ENCODE peak calls at places on chromosomes 13 and 19, in seven cellular contexts. O, S, B, C, L, F and Z are unnamed samples.

GRCh38 chr13:74074723-74075122 is 59.5 kb downstream of the KLF12 start:
- DNase-seq in O (no peak), S (no peak), B (no peak), C (no peak), L (no peak), F (no peak), Z (no peak)

GRCh38 chr13:23899555-23899954 is 2.3 kb upstream of the C1QTNF9B start:
- DNase-seq in O (peak; percentile 40), S (peak; percentile 33), B (no peak), C (no peak), L (peak; percentile 59), F (peak; percentile 79), Z (no peak)

GRCh38 chr19:27776020-27776419 is 1436.9 kb downstream of the UQCRFS1 start:
- DNase-seq in O (no peak), S (peak; percentile 63), B (no peak), C (no peak), L (no peak), F (peak; percentile 23), Z (no peak)

GRCh38 chr13:93224545-93224944 is 2.1 kb upstream of the GPC6 start:
- DNase-seq in O (peak; percentile 41), S (no peak), B (no peak), C (no peak), L (no peak), F (no peak), Z (peak; percentile 70)

GRCh38 chr13:100987993-100988392 is 313.4 kb upstream of the TMTC4 start:
- DNase-seq in O (peak; percentile 6), S (no peak), B (no peak), C (no peak), L (no peak), F (no peak), Z (no peak)

GRCh38 chr13:110354209-110354627 is 47.1 kb downstream of the COL4A2 start:
- DNase-seq in O (no peak), S (no peak), B (no peak), C (no peak), L (no peak), F (no peak), Z (no peak)

GRCh38 chr19:1000095-1000494 is at the start of gene GRIN3B:
- DNase-seq in O (peak; percentile 85), S (peak; percentile 75), B (no peak), C (peak; percentile 73), L (peak; percentile 51), F (peak; percentile 44), Z (no peak)

GRCh38 chr13:43786766-43787517 is at the start of gene ENOX1:
- DNase-seq in O (peak; percentile 86), S (peak; percentile 90), B (no peak), C (peak; percentile 38), L (peak; percentile 67), F (peak; percentile 84), Z (peak; percentile 58)

GRCh38 chr13:41458187-41458938 is 1.0 kb downstream of the RGCC start:
- DNase-seq in O (peak; percentile 45), S (peak; percentile 29), B (no peak), C (peak; percentile 36), L (no peak), F (peak; percentile 18), Z (peak; percentile 66)

GRCh38 chr13:100300708-100301107 is 211.8 kb downstream of the PCCA start:
- DNase-seq in O (no peak), S (peak; percentile 33), B (no peak), C (no peak), L (no peak), F (no peak), Z (no peak)

GRCh38 chr19:9608912-9609311 is 12.1 kb downstream of the ZNF561 start:
- DNase-seq in O (no peak), S (no peak), B (no peak), C (no peak), L (no peak), F (no peak), Z (no peak)

GRCh38 chr19:9615828-9616227 is 5.2 kb downstream of the ZNF561 start:
- DNase-seq in O (no peak), S (no peak), B (no peak), C (no peak), L (no peak), F (no peak), Z (no peak)

DNA sequence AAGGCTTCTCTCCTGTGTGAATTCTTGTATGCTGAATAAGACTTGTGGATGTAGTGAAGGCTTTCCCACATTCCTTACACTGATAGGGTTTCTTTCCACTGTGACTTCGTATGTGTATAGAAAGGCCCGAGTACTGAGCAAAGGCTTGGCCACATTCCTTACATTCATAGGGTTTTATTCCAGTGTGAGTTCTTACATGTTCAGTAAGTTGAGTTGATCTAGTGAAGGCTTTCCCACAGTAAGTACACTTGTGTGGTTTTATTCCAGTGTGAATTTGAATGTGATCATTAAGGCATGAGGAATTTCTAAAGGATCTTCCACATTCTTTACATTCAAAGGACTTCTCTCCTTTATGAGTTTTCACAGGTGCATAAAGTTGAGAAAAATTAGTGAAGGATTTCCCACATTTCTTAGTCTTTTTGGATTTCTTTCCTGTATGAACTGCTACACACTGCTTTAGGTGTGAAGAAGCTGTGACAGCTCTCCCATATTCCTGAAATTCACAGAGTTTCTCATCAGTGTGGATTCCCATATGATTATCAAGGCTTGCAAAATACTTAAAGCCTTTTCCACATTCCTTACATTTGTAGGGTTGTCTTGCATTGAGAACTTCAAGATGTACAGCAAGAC is 10.4 kb downstream of the ZNF561 start:
- DNase-seq in O (no peak), S (no peak), B (no peak), C (no peak), L (no peak), F (peak; percentile 12), Z (no peak)
- H3K9me3 ChIP-seq in O (no peaks in the 10 kb centered on the region), S (no peaks in the 10 kb centered on the region), B (peaks cover 85% of the 10 kb centered on the region), C (peaks cover 58% of the 10 kb centered on the region), L (peaks cover 30% of the 10 kb centered on the region), F (peaks cover 5% of the 10 kb centered on the region), Z (peaks cover 3% of the 10 kb centered on the region)

DNA sequence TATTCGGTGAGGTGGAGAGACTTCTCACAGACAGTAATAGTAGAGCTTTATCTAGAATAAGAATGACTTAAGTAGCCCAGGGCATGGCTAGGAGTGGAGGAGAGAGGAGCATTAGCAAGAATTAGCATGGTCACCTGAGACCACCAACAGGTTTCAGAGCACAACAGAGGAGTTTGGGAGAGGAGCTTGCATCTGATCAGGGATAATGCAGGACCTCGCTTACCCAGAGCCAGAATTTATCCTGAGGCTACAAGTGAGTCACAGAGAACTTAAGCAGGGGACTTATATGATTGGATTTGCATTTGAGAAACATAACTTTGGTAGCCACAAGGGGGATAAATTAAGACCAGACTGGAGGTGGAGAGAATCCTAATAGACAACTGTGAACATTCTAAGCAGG is 102.1 kb upstream of the FNDC3A start:
- DNase-seq in O (peak; percentile 23), S (peak; percentile 28), B (no peak), C (no peak), L (no peak), F (peak; percentile 28), Z (no peak)
- TF ChIP-seq CTCF in O (no peak), S (peak; percentile 41), B (no peak), C (no peak), L (no peak), F (no peak), Z (no peak)

DNA sequence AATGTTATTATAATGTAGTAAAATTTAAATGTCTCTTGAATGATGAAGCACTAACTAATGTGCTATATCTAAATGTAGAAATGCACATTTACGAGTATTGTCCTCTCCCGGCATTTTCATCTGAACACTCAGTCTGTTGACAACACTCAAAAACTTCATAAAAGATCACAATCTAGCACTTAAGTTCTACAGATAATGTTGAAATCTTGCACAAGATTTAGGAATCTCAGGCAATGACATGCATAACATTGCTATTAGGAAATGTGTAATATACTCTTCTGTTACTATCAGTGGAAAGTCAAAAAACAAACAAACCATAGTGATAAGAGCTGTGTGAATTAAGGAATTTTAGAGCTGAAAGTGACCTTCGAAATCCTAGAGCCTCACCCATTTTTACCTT is 37.5 kb upstream of the XPO4 start:
- DNase-seq in O (no peak), S (no peak), B (no peak), C (no peak), L (no peak), F (peak; percentile 67), Z (no peak)
- H3K4me3 ChIP-seq in O (no peak overlapping the region), S (no peak overlapping the region), B (no peak overlapping the region), C (no peak overlapping the region), L (no peak overlapping the region), F (no peak overlapping the region), Z (no peak overlapping the region)

GRCh38 chr19:13132471-13133166 is 14.6 kb downstream of the NACC1 start:
- DNase-seq in O (no peak), S (no peak), B (no peak), C (no peak), L (no peak), F (peak; percentile 33), Z (no peak)
- H3K9me3 ChIP-seq in O (no peaks in the 10 kb centered on the region), S (no peaks in the 10 kb centered on the region), B (no peaks in the 10 kb centered on the region), C (no peaks in the 10 kb centered on the region), L (no peaks in the 10 kb centered on the region), F (no peaks in the 10 kb centered on the region), Z (no peaks in the 10 kb centered on the region)

DNA sequence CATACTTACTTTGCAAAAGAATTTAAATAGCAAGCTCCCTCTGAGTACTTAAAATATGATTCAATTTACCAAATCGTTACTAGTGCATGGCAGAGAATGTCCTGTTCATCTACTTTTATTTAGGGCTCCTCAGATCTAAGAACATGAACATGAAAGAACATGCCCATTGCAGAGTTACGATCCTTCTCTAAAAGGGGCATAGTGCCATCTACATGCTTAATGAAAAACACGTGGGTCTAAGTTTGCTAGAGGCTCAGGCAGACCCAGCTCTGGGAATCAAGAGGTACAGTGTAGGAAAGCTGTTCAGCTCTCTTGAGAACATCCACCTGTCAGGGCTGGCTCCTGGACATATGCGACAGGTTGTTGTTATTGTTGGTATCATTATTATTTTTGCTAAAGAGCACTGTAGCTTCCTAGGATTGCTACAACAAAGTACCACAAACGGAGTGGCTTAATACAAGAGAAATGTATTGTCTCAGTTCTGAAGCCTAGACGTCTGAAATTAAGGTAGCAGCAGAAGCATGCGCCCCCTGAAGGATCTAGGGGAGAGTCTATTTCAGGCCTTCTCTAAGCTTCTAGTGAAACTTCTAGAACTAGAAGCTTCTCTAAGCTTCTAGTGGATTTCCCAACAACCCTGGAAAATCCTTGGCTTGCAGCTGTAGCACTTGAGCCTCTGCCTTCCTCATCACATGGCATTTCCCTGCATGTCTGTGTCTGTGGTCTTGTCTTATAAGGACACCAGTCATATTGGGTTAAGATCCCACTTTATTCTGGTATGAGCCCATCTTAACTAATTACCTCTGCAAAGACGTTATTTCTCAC is 133.9 kb downstream of the DCT start:
- DNase-seq in O (peak; percentile 32), S (no peak), B (no peak), C (no peak), L (no peak), F (peak; percentile 79), Z (no peak)
- TF ChIP-seq CTCF in O (no peak), S (no peak), B (no peak), C (no peak), L (no peak), F (peak; percentile 17), Z (no peak)

DNA sequence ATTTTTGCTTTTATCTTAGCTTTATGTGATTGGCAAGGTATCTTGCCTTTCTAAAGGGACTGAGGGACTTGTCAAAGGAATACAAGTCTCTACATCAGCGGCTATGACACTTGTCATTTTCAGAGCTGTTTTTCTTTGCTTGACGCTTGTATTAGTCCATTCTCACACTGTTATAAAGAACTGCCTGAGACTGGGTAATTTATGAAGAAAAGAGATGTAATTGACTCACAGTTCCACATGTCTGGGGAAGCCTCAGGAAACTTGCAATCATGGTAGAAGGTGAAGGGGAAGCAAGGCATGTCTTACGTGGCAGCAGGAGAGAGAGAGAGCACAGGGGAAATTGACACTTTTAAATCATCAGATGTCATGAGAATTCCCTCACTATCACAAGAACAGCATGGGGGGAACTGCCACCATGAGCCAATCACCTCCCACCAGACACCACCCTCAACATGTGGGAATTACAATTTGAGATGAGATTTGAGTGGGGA is 128.2 kb downstream of the GPC5 start:
- DNase-seq in O (no peak), S (no peak), B (no peak), C (no peak), L (no peak), F (no peak), Z (no peak)
- H3K4me3 ChIP-seq in O (no peak overlapping the region), S (no peak overlapping the region), B (no peak overlapping the region), C (no peak overlapping the region), L (no peak overlapping the region), F (no peak overlapping the region), Z (no peak overlapping the region)